ENCODE peak calls at places on chromosomes 13 and 19, in four cellular contexts. One of them, this sample, is unnamed.

GRCh38 chr13:43894438-43894837 is 14.7 kb downstream of the LACC1 start:
- DNase-seq in KBM-7: no peak
- DNase-seq in hepatocyte: no peak
- DNase-seq in fibroblast of villous mesenchyme: no peak
- DNase-seq in this sample: peak

GRCh38 chr13:99133230-99133629 is 67.4 kb upstream of the UBAC2 start:
- DNase-seq in hepatocyte: no peak
- DNase-seq in fibroblast of villous mesenchyme: no peak
- DNase-seq in KBM-7: no peak
- DNase-seq in this sample: no peak

GRCh38 chr13:32248789-32249188 is 66.4 kb downstream of the ZAR1L start:
- DNase-seq in hepatocyte: no peak
- DNase-seq in KBM-7: no peak
- DNase-seq in fibroblast of villous mesenchyme: no peak
- DNase-seq in this sample: no peak

GRCh38 chr13:48156466-48156865 is 61.6 kb upstream of the MED4 start:
- DNase-seq in fibroblast of villous mesenchyme: no peak
- DNase-seq in hepatocyte: no peak
- DNase-seq in KBM-7: peak
- DNase-seq in this sample: no peak

GRCh38 chr19:18057557-18057956 is 29.2 kb downstream of the IL12RB1 start:
- DNase-seq in hepatocyte: no peak
- DNase-seq in fibroblast of villous mesenchyme: peak
- DNase-seq in KBM-7: peak
- DNase-seq in this sample: no peak

GRCh38 chr13:84121456-84121855 is 239.2 kb upstream of the SLITRK1 start:
- DNase-seq in fibroblast of villous mesenchyme: no peak
- DNase-seq in KBM-7: no peak
- DNase-seq in hepatocyte: peak
- DNase-seq in this sample: no peak

GRCh38 chr19:33240181-33240771 is 14.6 kb upstream of the SLC7A10 start:
- DNase-seq in hepatocyte: no peak
- DNase-seq in KBM-7: no peak
- DNase-seq in fibroblast of villous mesenchyme: no peak
- DNase-seq in this sample: no peak

GRCh38 chr19:3338541-3339181 is 27.7 kb upstream of the NFIC start:
- DNase-seq in hepatocyte: no peak
- DNase-seq in fibroblast of villous mesenchyme: no peak
- DNase-seq in KBM-7: no peak
- DNase-seq in this sample: no peak

GRCh38 chr19:44954278-44954648 is 917 bp upstream of the CLPTM1 start:
- DNase-seq in fibroblast of villous mesenchyme: no peak
- DNase-seq in KBM-7: no peak
- DNase-seq in hepatocyte: no peak
- DNase-seq in this sample: no peak

GRCh38 chr19:12052057-12052570 is 647 bp downstream of the ZNF878 start:
- DNase-seq in fibroblast of villous mesenchyme: no peak
- DNase-seq in hepatocyte: peak
- DNase-seq in KBM-7: no peak
- DNase-seq in this sample: no peak

GRCh38 chr13:113654591-113655357 is 3.2 kb downstream of the ATP4B start:
- DNase-seq in fibroblast of villous mesenchyme: no peak
- DNase-seq in KBM-7: no peak
- DNase-seq in hepatocyte: no peak
- DNase-seq in this sample: no peak

GRCh38 chr13:44007451-44007850 is 127.7 kb downstream of the LACC1 start:
- DNase-seq in KBM-7: no peak
- DNase-seq in hepatocyte: no peak
- DNase-seq in fibroblast of villous mesenchyme: no peak
- DNase-seq in this sample: no peak

GRCh38 chr19:3867971-3868769 is 668 bp downstream of the ZFR2 start:
- DNase-seq in fibroblast of villous mesenchyme: no peak
- DNase-seq in KBM-7: no peak
- DNase-seq in hepatocyte: no peak
- DNase-seq in this sample: no peak

GRCh38 chr19:58557253-58558065 is 952 bp downstream of the UBE2M start:
- DNase-seq in hepatocyte: peak
- DNase-seq in fibroblast of villous mesenchyme: no peak
- DNase-seq in KBM-7: no peak
- DNase-seq in this sample: no peak

GRCh38 chr13:23433171-23434153 is at the start of gene SACS:
- DNase-seq in KBM-7: no peak
- DNase-seq in hepatocyte: peak
- DNase-seq in fibroblast of villous mesenchyme: peak
- DNase-seq in this sample: no peak

GRCh38 chr13:44211753-44212152 is 161.9 kb upstream of the SERP2 start:
- DNase-seq in fibroblast of villous mesenchyme: no peak
- DNase-seq in hepatocyte: no peak
- DNase-seq in KBM-7: no peak
- DNase-seq in this sample: no peak

GRCh38 chr19:37309834-37310575 is 60.9 kb upstream of the ZNF527 start:
- DNase-seq in hepatocyte: peak
- DNase-seq in KBM-7: peak
- DNase-seq in fibroblast of villous mesenchyme: no peak
- DNase-seq in this sample: peak

GRCh38 chr19:33437351-33438015 is 64.0 kb downstream of the CEBPG start:
- DNase-seq in hepatocyte: no peak
- DNase-seq in fibroblast of villous mesenchyme: no peak
- DNase-seq in KBM-7: no peak
- DNase-seq in this sample: no peak

GRCh38 chr13:114004416-114005205 is 30.7 kb upstream of the C13orf46 start:
- DNase-seq in KBM-7: no peak
- DNase-seq in hepatocyte: peak
- DNase-seq in fibroblast of villous mesenchyme: peak
- DNase-seq in this sample: no peak